ENCODE peak calls at places on chromosomes 2 and 18, in eight cellular contexts. One of them, this sample, is unnamed.

GRCh38 chr2:44168684-44169154 is at the start of gene PPM1B:
- DNase-seq in fibroblast of pulmonary artery: no peak
- DNase-seq in adrenal gland: peak
- DNase-seq in IMR-90: no peak
- DNase-seq in Caco-2: no peak
- DNase-seq in uterus: peak
- DNase-seq in ascending aorta: no peak
- DNase-seq in neural progenitor cell: no peak
- DNase-seq in this sample: no peak

GRCh38 chr2:46382331-46383112 is 85.3 kb downstream of the EPAS1 start:
- DNase-seq in ascending aorta: no peak
- DNase-seq in uterus: no peak
- DNase-seq in neural progenitor cell: no peak
- DNase-seq in IMR-90: no peak
- DNase-seq in adrenal gland: no peak
- DNase-seq in fibroblast of pulmonary artery: no peak
- DNase-seq in Caco-2: no peak
- DNase-seq in this sample: no peak

GRCh38 chr2:148253716-148254115 is 232.8 kb downstream of the MBD5 start:
- DNase-seq in uterus: no peak
- DNase-seq in IMR-90: peak
- DNase-seq in adrenal gland: no peak
- DNase-seq in fibroblast of pulmonary artery: peak
- DNase-seq in ascending aorta: no peak
- DNase-seq in neural progenitor cell: no peak
- DNase-seq in Caco-2: no peak
- DNase-seq in this sample: no peak

GRCh38 chr18:39318008-39318407 is 1752.4 kb upstream of the CELF4 start:
- DNase-seq in fibroblast of pulmonary artery: no peak
- DNase-seq in adrenal gland: no peak
- DNase-seq in uterus: no peak
- DNase-seq in Caco-2: no peak
- DNase-seq in ascending aorta: no peak
- DNase-seq in IMR-90: no peak
- DNase-seq in neural progenitor cell: no peak
- DNase-seq in this sample: no peak

GRCh38 chr18:48735070-48735676 is 196.3 kb downstream of the CTIF start:
- DNase-seq in neural progenitor cell: peak
- DNase-seq in Caco-2: no peak
- DNase-seq in uterus: no peak
- DNase-seq in IMR-90: peak
- DNase-seq in ascending aorta: no peak
- DNase-seq in fibroblast of pulmonary artery: no peak
- DNase-seq in adrenal gland: no peak
- DNase-seq in this sample: no peak

GRCh38 chr2:221517362-221518121 is 54.6 kb downstream of the EPHA4 start:
- DNase-seq in neural progenitor cell: no peak
- DNase-seq in fibroblast of pulmonary artery: peak
- DNase-seq in Caco-2: no peak
- DNase-seq in IMR-90: peak
- DNase-seq in adrenal gland: no peak
- DNase-seq in uterus: no peak
- DNase-seq in ascending aorta: no peak
- DNase-seq in this sample: no peak

GRCh38 chr2:128465246-128466170 is 146.8 kb upstream of the HS6ST1 start:
- DNase-seq in IMR-90: no peak
- DNase-seq in ascending aorta: no peak
- DNase-seq in neural progenitor cell: peak
- DNase-seq in uterus: no peak
- DNase-seq in adrenal gland: no peak
- DNase-seq in Caco-2: no peak
- DNase-seq in fibroblast of pulmonary artery: no peak
- DNase-seq in this sample: no peak

GRCh38 chr2:122390406-122390805 is 635.0 kb downstream of the TSN start:
- DNase-seq in Caco-2: no peak
- DNase-seq in IMR-90: no peak
- DNase-seq in uterus: no peak
- DNase-seq in adrenal gland: no peak
- DNase-seq in fibroblast of pulmonary artery: peak
- DNase-seq in ascending aorta: no peak
- DNase-seq in neural progenitor cell: no peak
- DNase-seq in this sample: no peak

GRCh38 chr2:6845312-6845711 is 20.4 kb downstream of the CMPK2 start:
- DNase-seq in ascending aorta: no peak
- DNase-seq in uterus: no peak
- DNase-seq in Caco-2: no peak
- DNase-seq in fibroblast of pulmonary artery: peak
- DNase-seq in IMR-90: no peak
- DNase-seq in adrenal gland: no peak
- DNase-seq in neural progenitor cell: peak
- DNase-seq in this sample: no peak

GRCh38 chr2:128550389-128550788 is 231.7 kb upstream of the HS6ST1 start:
- DNase-seq in fibroblast of pulmonary artery: no peak
- DNase-seq in adrenal gland: no peak
- DNase-seq in neural progenitor cell: no peak
- DNase-seq in IMR-90: no peak
- DNase-seq in Caco-2: no peak
- DNase-seq in ascending aorta: no peak
- DNase-seq in uterus: no peak
- DNase-seq in this sample: no peak

GRCh38 chr2:209459359-209459758 is 35.5 kb downstream of the MAP2 start:
- DNase-seq in neural progenitor cell: no peak
- DNase-seq in ascending aorta: no peak
- DNase-seq in fibroblast of pulmonary artery: no peak
- DNase-seq in uterus: no peak
- DNase-seq in IMR-90: no peak
- DNase-seq in adrenal gland: no peak
- DNase-seq in Caco-2: no peak
- DNase-seq in this sample: no peak

GRCh38 chr2:237390235-237390634 is 23.7 kb downstream of the COL6A3 start:
- DNase-seq in ascending aorta: no peak
- DNase-seq in Caco-2: no peak
- DNase-seq in IMR-90: no peak
- DNase-seq in uterus: no peak
- DNase-seq in adrenal gland: no peak
- DNase-seq in neural progenitor cell: no peak
- DNase-seq in fibroblast of pulmonary artery: no peak
- DNase-seq in this sample: no peak

GRCh38 chr2:220789961-220790360 is 782.1 kb downstream of the EPHA4 start:
- DNase-seq in IMR-90: peak
- DNase-seq in ascending aorta: no peak
- DNase-seq in neural progenitor cell: no peak
- DNase-seq in fibroblast of pulmonary artery: peak
- DNase-seq in adrenal gland: peak
- DNase-seq in uterus: no peak
- DNase-seq in Caco-2: no peak
- DNase-seq in this sample: no peak

GRCh38 chr2:221572180-221572820 is at the start of gene EPHA4:
- DNase-seq in fibroblast of pulmonary artery: peak
- DNase-seq in ascending aorta: peak
- DNase-seq in IMR-90: peak
- DNase-seq in Caco-2: peak
- DNase-seq in neural progenitor cell: peak
- DNase-seq in uterus: peak
- DNase-seq in adrenal gland: peak
- DNase-seq in this sample: peak

GRCh38 chr2:233210843-233211600 is 40.5 kb upstream of the ATG16L1 start:
- DNase-seq in Caco-2: no peak
- DNase-seq in neural progenitor cell: no peak
- DNase-seq in fibroblast of pulmonary artery: peak
- DNase-seq in uterus: peak
- DNase-seq in adrenal gland: peak
- DNase-seq in ascending aorta: no peak
- DNase-seq in IMR-90: peak
- DNase-seq in this sample: no peak

GRCh38 chr2:119279666-119280065 is 56.0 kb downstream of the STEAP3 start:
- DNase-seq in IMR-90: no peak
- DNase-seq in uterus: no peak
- DNase-seq in adrenal gland: no peak
- DNase-seq in Caco-2: no peak
- DNase-seq in ascending aorta: no peak
- DNase-seq in neural progenitor cell: no peak
- DNase-seq in fibroblast of pulmonary artery: no peak
- DNase-seq in this sample: no peak

GRCh38 chr2:152336103-152336853 is 1.3 kb downstream of the FMNL2 start:
- DNase-seq in uterus: peak
- DNase-seq in fibroblast of pulmonary artery: peak
- DNase-seq in ascending aorta: peak
- DNase-seq in adrenal gland: peak
- DNase-seq in neural progenitor cell: peak
- DNase-seq in Caco-2: peak
- DNase-seq in IMR-90: peak
- DNase-seq in this sample: no peak

GRCh38 chr2:128601298-128602037 is 282.8 kb upstream of the HS6ST1 start:
- DNase-seq in fibroblast of pulmonary artery: no peak
- DNase-seq in Caco-2: peak
- DNase-seq in ascending aorta: no peak
- DNase-seq in adrenal gland: peak
- DNase-seq in IMR-90: no peak
- DNase-seq in uterus: peak
- DNase-seq in neural progenitor cell: no peak
- DNase-seq in this sample: no peak

GRCh38 chr18:14997367-14997766 is 249.4 kb downstream of the ANKRD30B start:
- DNase-seq in uterus: no peak
- DNase-seq in neural progenitor cell: no peak
- DNase-seq in Caco-2: no peak
- DNase-seq in adrenal gland: no peak
- DNase-seq in fibroblast of pulmonary artery: no peak
- DNase-seq in IMR-90: no peak
- DNase-seq in ascending aorta: no peak
- DNase-seq in this sample: no peak

GRCh38 chr2:121625953-121626352 is 23.3 kb downstream of the CLASP1 start:
- DNase-seq in neural progenitor cell: no peak
- DNase-seq in fibroblast of pulmonary artery: no peak
- DNase-seq in adrenal gland: no peak
- DNase-seq in uterus: no peak
- DNase-seq in IMR-90: no peak
- DNase-seq in ascending aorta: no peak
- DNase-seq in Caco-2: no peak
- DNase-seq in this sample: no peak

GRCh38 chr2:170369894-170370293 is 191.9 kb downstream of the MYO3B start:
- DNase-seq in IMR-90: peak
- DNase-seq in fibroblast of pulmonary artery: peak
- DNase-seq in neural progenitor cell: peak
- DNase-seq in uterus: no peak
- DNase-seq in adrenal gland: no peak
- DNase-seq in ascending aorta: no peak
- DNase-seq in Caco-2: no peak
- DNase-seq in this sample: no peak

GRCh38 chr2:40244251-40245010 is 207.5 kb downstream of the SLC8A1 start:
- DNase-seq in adrenal gland: peak
- DNase-seq in Caco-2: peak
- DNase-seq in fibroblast of pulmonary artery: peak
- DNase-seq in neural progenitor cell: peak
- DNase-seq in IMR-90: peak
- DNase-seq in ascending aorta: no peak
- DNase-seq in uterus: peak
- DNase-seq in this sample: no peak
- TF ChIP-seq CTCF in adrenal gland: peak
- TF ChIP-seq CTCF in Caco-2: peak
- TF ChIP-seq CTCF in fibroblast of pulmonary artery: peak
- TF ChIP-seq CTCF in neural progenitor cell: peak
- TF ChIP-seq CTCF in IMR-90: peak
- TF ChIP-seq CTCF in ascending aorta: peak
- TF ChIP-seq CTCF in uterus: peak
- TF ChIP-seq CTCF in this sample: peak

GRCh38 chr18:77068890-77069312 is 63.7 kb downstream of the MBP start:
- DNase-seq in adrenal gland: no peak
- DNase-seq in Caco-2: no peak
- DNase-seq in IMR-90: peak
- DNase-seq in fibroblast of pulmonary artery: no peak
- DNase-seq in neural progenitor cell: peak
- DNase-seq in uterus: no peak
- DNase-seq in ascending aorta: no peak
- DNase-seq in this sample: no peak
- H3K4me3 ChIP-seq in adrenal gland: no peak
- H3K4me3 ChIP-seq in Caco-2: no peak
- H3K4me3 ChIP-seq in IMR-90: no peak
- H3K4me3 ChIP-seq in fibroblast of pulmonary artery: no peak
- H3K4me3 ChIP-seq in neural progenitor cell: no peak
- H3K4me3 ChIP-seq in uterus: no peak
- H3K4me3 ChIP-seq in ascending aorta: no peak
- H3K4me3 ChIP-seq in this sample: no peak

GRCh38 chr2:196360650-196361049 is 189.3 kb upstream of the STK17B start:
- DNase-seq in fibroblast of pulmonary artery: no peak
- DNase-seq in uterus: no peak
- DNase-seq in ascending aorta: no peak
- DNase-seq in adrenal gland: no peak
- DNase-seq in neural progenitor cell: no peak
- DNase-seq in IMR-90: no peak
- DNase-seq in Caco-2: no peak
- DNase-seq in this sample: no peak

GRCh38 chr2:196365923-196366322 is 194.5 kb upstream of the STK17B start:
- DNase-seq in fibroblast of pulmonary artery: no peak
- DNase-seq in ascending aorta: no peak
- DNase-seq in IMR-90: no peak
- DNase-seq in adrenal gland: no peak
- DNase-seq in uterus: no peak
- DNase-seq in Caco-2: no peak
- DNase-seq in neural progenitor cell: no peak
- DNase-seq in this sample: no peak

GRCh38 chr2:196365132-196365531 is 193.8 kb upstream of the STK17B start:
- DNase-seq in adrenal gland: no peak
- DNase-seq in neural progenitor cell: no peak
- DNase-seq in uterus: no peak
- DNase-seq in IMR-90: no peak
- DNase-seq in ascending aorta: no peak
- DNase-seq in fibroblast of pulmonary artery: peak
- DNase-seq in Caco-2: no peak
- DNase-seq in this sample: no peak

GRCh38 chr2:196367633-196368032 is 196.3 kb upstream of the STK17B start:
- DNase-seq in ascending aorta: no peak
- DNase-seq in Caco-2: no peak
- DNase-seq in uterus: no peak
- DNase-seq in neural progenitor cell: no peak
- DNase-seq in fibroblast of pulmonary artery: no peak
- DNase-seq in IMR-90: no peak
- DNase-seq in adrenal gland: no peak
- DNase-seq in this sample: no peak

GRCh38 chr2:196362973-196363549 is 191.7 kb upstream of the STK17B start:
- DNase-seq in fibroblast of pulmonary artery: no peak
- DNase-seq in ascending aorta: no peak
- DNase-seq in uterus: no peak
- DNase-seq in Caco-2: no peak
- DNase-seq in neural progenitor cell: no peak
- DNase-seq in adrenal gland: no peak
- DNase-seq in IMR-90: no peak
- DNase-seq in this sample: no peak
- TF ChIP-seq CTCF in fibroblast of pulmonary artery: no peak
- TF ChIP-seq CTCF in ascending aorta: no peak
- TF ChIP-seq CTCF in uterus: no peak
- TF ChIP-seq CTCF in Caco-2: no peak
- TF ChIP-seq CTCF in neural progenitor cell: no peak
- TF ChIP-seq CTCF in adrenal gland: no peak
- TF ChIP-seq CTCF in IMR-90: no peak
- TF ChIP-seq CTCF in this sample: no peak

DNA sequence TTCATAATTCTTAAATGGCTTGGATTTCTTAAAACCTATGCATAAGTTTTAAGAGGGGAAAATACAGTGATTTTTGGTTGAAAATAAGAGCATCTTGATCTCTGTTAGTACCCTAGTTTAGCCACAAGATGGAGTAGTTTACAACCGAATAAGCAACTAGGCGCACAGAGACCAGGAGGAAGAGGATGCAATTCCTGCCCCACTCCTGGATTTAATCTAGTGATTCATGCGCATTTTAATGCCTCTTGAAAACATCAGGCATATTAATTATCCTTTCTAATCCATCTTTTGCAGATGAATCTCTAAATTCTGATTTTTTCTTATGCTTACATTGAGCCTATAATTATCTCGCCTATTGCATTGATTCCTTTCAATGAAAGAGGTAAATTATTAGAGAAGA is 76.7 kb downstream of the MRPS9 start:
- DNase-seq in IMR-90: peak
- DNase-seq in neural progenitor cell: peak
- DNase-seq in adrenal gland: peak
- DNase-seq in Caco-2: no peak
- DNase-seq in ascending aorta: no peak
- DNase-seq in uterus: no peak
- DNase-seq in fibroblast of pulmonary artery: peak
- DNase-seq in this sample: no peak
- H3K4me3 ChIP-seq in IMR-90: no peak
- H3K4me3 ChIP-seq in neural progenitor cell: no peak
- H3K4me3 ChIP-seq in adrenal gland: no peak
- H3K4me3 ChIP-seq in Caco-2: no peak
- H3K4me3 ChIP-seq in ascending aorta: no peak
- H3K4me3 ChIP-seq in uterus: no peak
- H3K4me3 ChIP-seq in fibroblast of pulmonary artery: no peak
- H3K4me3 ChIP-seq in this sample: no peak

This sample was measured in LNCaP clone FGC.